ENCODE peak calls at places on chromosomes 4 and X, in eight cellular contexts. One of them, this sample, is unnamed.

GRCh38 chr4:139919513-139919912 is 234.5 kb downstream of the MAML3 start:
- DNase-seq in astrocyte of the cerebellum: peak; percentile 49
- DNase-seq in suprapubic skin: no peak
- DNase-seq in neural crest cell: no peak
- DNase-seq in GM20000: no peak
- DNase-seq in nephron progenitor cell: no peak
- DNase-seq in MCF 10A: no peak
- DNase-seq in progenitor cell of endocrine pancreas: no peak
- DNase-seq in this sample: no peak

GRCh38 chrX:18983711-18984380 is at the start of gene PHKA2:
- DNase-seq in GM20000: no peak
- DNase-seq in progenitor cell of endocrine pancreas: peak; percentile 23
- DNase-seq in neural crest cell: peak; percentile 23
- DNase-seq in astrocyte of the cerebellum: no peak
- DNase-seq in nephron progenitor cell: no peak
- DNase-seq in MCF 10A: peak; percentile 57
- DNase-seq in suprapubic skin: peak; percentile 67
- DNase-seq in this sample: peak; percentile 45

GRCh38 chrX:16828126-16828908 is 41.8 kb downstream of the RBBP7 start:
- DNase-seq in MCF 10A: peak; percentile 88
- DNase-seq in suprapubic skin: no peak
- DNase-seq in astrocyte of the cerebellum: peak; percentile 59
- DNase-seq in nephron progenitor cell: no peak
- DNase-seq in progenitor cell of endocrine pancreas: no peak
- DNase-seq in GM20000: no peak
- DNase-seq in neural crest cell: no peak
- DNase-seq in this sample: no peak

GRCh38 chr4:149885896-149886295 is 70.3 kb upstream of the IQCM start:
- DNase-seq in MCF 10A: no peak
- DNase-seq in progenitor cell of endocrine pancreas: no peak
- DNase-seq in neural crest cell: no peak
- DNase-seq in GM20000: no peak
- DNase-seq in suprapubic skin: no peak
- DNase-seq in nephron progenitor cell: no peak
- DNase-seq in astrocyte of the cerebellum: no peak
- DNase-seq in this sample: no peak

GRCh38 chrX:131734621-131735020 is 190.7 kb downstream of the OR13H1 start:
- DNase-seq in nephron progenitor cell: no peak
- DNase-seq in MCF 10A: peak; percentile 88
- DNase-seq in neural crest cell: no peak
- DNase-seq in GM20000: no peak
- DNase-seq in progenitor cell of endocrine pancreas: no peak
- DNase-seq in suprapubic skin: peak; percentile 80
- DNase-seq in astrocyte of the cerebellum: peak; percentile 74
- DNase-seq in this sample: no peak

GRCh38 chr4:183434264-183435045 is 10.0 kb upstream of the CDKN2AIP start:
- DNase-seq in GM20000: no peak
- DNase-seq in progenitor cell of endocrine pancreas: no peak
- DNase-seq in MCF 10A: no peak
- DNase-seq in neural crest cell: no peak
- DNase-seq in astrocyte of the cerebellum: no peak
- DNase-seq in nephron progenitor cell: no peak
- DNase-seq in suprapubic skin: no peak
- DNase-seq in this sample: no peak

GRCh38 chrX:71095971-71096701 is 485 bp downstream of the FOXO4 start:
- DNase-seq in suprapubic skin: no peak
- DNase-seq in nephron progenitor cell: peak; percentile 22
- DNase-seq in astrocyte of the cerebellum: peak; percentile 2
- DNase-seq in GM20000: peak; percentile 43
- DNase-seq in neural crest cell: no peak
- DNase-seq in progenitor cell of endocrine pancreas: no peak
- DNase-seq in MCF 10A: peak; percentile 34
- DNase-seq in this sample: peak; percentile 12

GRCh38 chrX:71493111-71493613 is 39.7 kb upstream of the OGT start:
- DNase-seq in GM20000: no peak
- DNase-seq in progenitor cell of endocrine pancreas: no peak
- DNase-seq in nephron progenitor cell: no peak
- DNase-seq in MCF 10A: peak; percentile 12
- DNase-seq in suprapubic skin: peak; percentile 64
- DNase-seq in neural crest cell: no peak
- DNase-seq in astrocyte of the cerebellum: no peak
- DNase-seq in this sample: no peak

GRCh38 chrX:45668686-45669443 is 468.2 kb upstream of the DIPK2B start:
- DNase-seq in MCF 10A: peak; percentile 62
- DNase-seq in neural crest cell: no peak
- DNase-seq in nephron progenitor cell: no peak
- DNase-seq in astrocyte of the cerebellum: peak; percentile 72
- DNase-seq in GM20000: no peak
- DNase-seq in suprapubic skin: no peak
- DNase-seq in progenitor cell of endocrine pancreas: no peak
- DNase-seq in this sample: no peak

GRCh38 chr4:21184788-21185187 is 484.5 kb downstream of the PACRGL start:
- DNase-seq in neural crest cell: no peak
- DNase-seq in progenitor cell of endocrine pancreas: no peak
- DNase-seq in GM20000: no peak
- DNase-seq in nephron progenitor cell: no peak
- DNase-seq in MCF 10A: peak; percentile 34
- DNase-seq in suprapubic skin: no peak
- DNase-seq in astrocyte of the cerebellum: no peak
- DNase-seq in this sample: no peak
- TF ChIP-seq CTCF in neural crest cell: peak; percentile 19
- TF ChIP-seq CTCF in progenitor cell of endocrine pancreas: peak; percentile 43
- TF ChIP-seq CTCF in GM20000: no peak
- TF ChIP-seq CTCF in nephron progenitor cell: no peak
- TF ChIP-seq CTCF in MCF 10A: peak; percentile 40
- TF ChIP-seq CTCF in suprapubic skin: no peak
- TF ChIP-seq CTCF in astrocyte of the cerebellum: no peak
- TF ChIP-seq CTCF in this sample: peak; percentile 44

GRCh38 chrX:53022381-53022780 is 26.2 kb upstream of the GPR173 start:
- DNase-seq in suprapubic skin: no peak
- DNase-seq in astrocyte of the cerebellum: no peak
- DNase-seq in neural crest cell: no peak
- DNase-seq in nephron progenitor cell: no peak
- DNase-seq in GM20000: no peak
- DNase-seq in MCF 10A: no peak
- DNase-seq in progenitor cell of endocrine pancreas: no peak
- DNase-seq in this sample: no peak

GRCh38 chrX:53013291-53013690 is 35.3 kb upstream of the GPR173 start:
- DNase-seq in GM20000: no peak
- DNase-seq in progenitor cell of endocrine pancreas: no peak
- DNase-seq in suprapubic skin: no peak
- DNase-seq in astrocyte of the cerebellum: no peak
- DNase-seq in MCF 10A: no peak
- DNase-seq in nephron progenitor cell: no peak
- DNase-seq in neural crest cell: no peak
- DNase-seq in this sample: no peak

DNA sequence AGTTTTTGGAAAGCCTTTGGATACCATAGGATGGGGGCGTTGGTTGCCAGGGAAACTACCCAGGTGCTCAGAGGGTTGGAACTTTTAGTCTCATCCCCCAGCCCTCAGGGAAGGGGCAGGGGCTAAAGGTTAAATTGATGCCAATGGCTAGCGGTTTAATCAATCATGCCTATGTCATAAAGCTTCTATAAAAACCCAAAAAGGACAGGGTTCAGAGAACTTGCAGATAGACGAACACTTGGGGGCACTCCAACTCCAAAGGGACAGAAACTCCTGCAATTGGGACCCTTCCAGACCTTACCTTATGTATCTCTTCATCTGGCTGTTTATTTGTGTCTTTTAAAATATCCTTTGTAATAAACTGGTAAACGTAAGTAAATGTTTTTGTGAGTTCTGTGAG is 30.0 kb upstream of the GPR173 start:
- DNase-seq in neural crest cell: no peak
- DNase-seq in progenitor cell of endocrine pancreas: no peak
- DNase-seq in astrocyte of the cerebellum: no peak
- DNase-seq in MCF 10A: no peak
- DNase-seq in suprapubic skin: no peak
- DNase-seq in nephron progenitor cell: no peak
- DNase-seq in GM20000: no peak
- DNase-seq in this sample: no peak
- TF ChIP-seq CTCF in neural crest cell: no peak
- TF ChIP-seq CTCF in progenitor cell of endocrine pancreas: no peak
- TF ChIP-seq CTCF in astrocyte of the cerebellum: no peak
- TF ChIP-seq CTCF in MCF 10A: no peak
- TF ChIP-seq CTCF in suprapubic skin: no peak
- TF ChIP-seq CTCF in nephron progenitor cell: no peak
- TF ChIP-seq CTCF in GM20000: no peak
- TF ChIP-seq CTCF in this sample: no peak

GRCh38 chrX:24024819-24025740 is 1.9 kb downstream of the KLHL15 start:
- DNase-seq in neural crest cell: peak; percentile 84
- DNase-seq in astrocyte of the cerebellum: peak; percentile 73
- DNase-seq in GM20000: peak; percentile 93
- DNase-seq in nephron progenitor cell: peak; percentile 91
- DNase-seq in suprapubic skin: peak; percentile 90
- DNase-seq in MCF 10A: peak; percentile 83
- DNase-seq in progenitor cell of endocrine pancreas: peak; percentile 89
- DNase-seq in this sample: peak; percentile 83
- TF ChIP-seq CTCF in neural crest cell: peak; percentile 46
- TF ChIP-seq CTCF in astrocyte of the cerebellum: no peak
- TF ChIP-seq CTCF in GM20000: peak; percentile 5
- TF ChIP-seq CTCF in nephron progenitor cell: no peak
- TF ChIP-seq CTCF in suprapubic skin: no peak
- TF ChIP-seq CTCF in MCF 10A: no peak
- TF ChIP-seq CTCF in progenitor cell of endocrine pancreas: peak; percentile 43
- TF ChIP-seq CTCF in this sample: peak; percentile 18

GRCh38 chrX:27591938-27592337 is 1.8 kb downstream of the DCAF8L2 start:
- DNase-seq in MCF 10A: no peak
- DNase-seq in GM20000: no peak
- DNase-seq in suprapubic skin: no peak
- DNase-seq in progenitor cell of endocrine pancreas: no peak
- DNase-seq in neural crest cell: no peak
- DNase-seq in nephron progenitor cell: no peak
- DNase-seq in astrocyte of the cerebellum: no peak
- DNase-seq in this sample: no peak
- TF ChIP-seq CTCF in MCF 10A: no peak
- TF ChIP-seq CTCF in GM20000: no peak
- TF ChIP-seq CTCF in suprapubic skin: no peak
- TF ChIP-seq CTCF in progenitor cell of endocrine pancreas: no peak
- TF ChIP-seq CTCF in neural crest cell: no peak
- TF ChIP-seq CTCF in nephron progenitor cell: no peak
- TF ChIP-seq CTCF in astrocyte of the cerebellum: no peak
- TF ChIP-seq CTCF in this sample: no peak

GRCh38 chr4:178633263-178633662 is 1191.0 kb upstream of the AGA start:
- DNase-seq in nephron progenitor cell: no peak
- DNase-seq in astrocyte of the cerebellum: no peak
- DNase-seq in progenitor cell of endocrine pancreas: no peak
- DNase-seq in suprapubic skin: no peak
- DNase-seq in GM20000: no peak
- DNase-seq in MCF 10A: peak; percentile 12
- DNase-seq in neural crest cell: no peak
- DNase-seq in this sample: no peak
- TF ChIP-seq CTCF in nephron progenitor cell: no peak
- TF ChIP-seq CTCF in astrocyte of the cerebellum: no peak
- TF ChIP-seq CTCF in progenitor cell of endocrine pancreas: peak; percentile 29
- TF ChIP-seq CTCF in suprapubic skin: no peak
- TF ChIP-seq CTCF in GM20000: no peak
- TF ChIP-seq CTCF in MCF 10A: no peak
- TF ChIP-seq CTCF in neural crest cell: peak; percentile 32
- TF ChIP-seq CTCF in this sample: peak; percentile 48

GRCh38 chr4:2284934-2285664 is 23.2 kb upstream of the MXD4 start:
- DNase-seq in astrocyte of the cerebellum: peak; percentile 23
- DNase-seq in progenitor cell of endocrine pancreas: no peak
- DNase-seq in neural crest cell: no peak
- DNase-seq in nephron progenitor cell: no peak
- DNase-seq in GM20000: no peak
- DNase-seq in MCF 10A: peak; percentile 18
- DNase-seq in suprapubic skin: peak; percentile 38
- DNase-seq in this sample: no peak

GRCh38 chr4:2283199-2283711 is 21.3 kb upstream of the MXD4 start:
- DNase-seq in neural crest cell: no peak
- DNase-seq in GM20000: no peak
- DNase-seq in suprapubic skin: no peak
- DNase-seq in astrocyte of the cerebellum: no peak
- DNase-seq in progenitor cell of endocrine pancreas: no peak
- DNase-seq in nephron progenitor cell: no peak
- DNase-seq in MCF 10A: no peak
- DNase-seq in this sample: no peak

GRCh38 chr4:2284161-2284933 is 22.4 kb upstream of the MXD4 start:
- DNase-seq in GM20000: no peak
- DNase-seq in MCF 10A: no peak
- DNase-seq in neural crest cell: no peak
- DNase-seq in astrocyte of the cerebellum: no peak
- DNase-seq in nephron progenitor cell: no peak
- DNase-seq in suprapubic skin: peak; percentile 37
- DNase-seq in progenitor cell of endocrine pancreas: no peak
- DNase-seq in this sample: no peak

GRCh38 chr4:2280531-2281300 is 18.8 kb upstream of the MXD4 start:
- DNase-seq in astrocyte of the cerebellum: no peak
- DNase-seq in suprapubic skin: no peak
- DNase-seq in nephron progenitor cell: no peak
- DNase-seq in GM20000: no peak
- DNase-seq in neural crest cell: no peak
- DNase-seq in MCF 10A: no peak
- DNase-seq in progenitor cell of endocrine pancreas: no peak
- DNase-seq in this sample: no peak

DNA sequence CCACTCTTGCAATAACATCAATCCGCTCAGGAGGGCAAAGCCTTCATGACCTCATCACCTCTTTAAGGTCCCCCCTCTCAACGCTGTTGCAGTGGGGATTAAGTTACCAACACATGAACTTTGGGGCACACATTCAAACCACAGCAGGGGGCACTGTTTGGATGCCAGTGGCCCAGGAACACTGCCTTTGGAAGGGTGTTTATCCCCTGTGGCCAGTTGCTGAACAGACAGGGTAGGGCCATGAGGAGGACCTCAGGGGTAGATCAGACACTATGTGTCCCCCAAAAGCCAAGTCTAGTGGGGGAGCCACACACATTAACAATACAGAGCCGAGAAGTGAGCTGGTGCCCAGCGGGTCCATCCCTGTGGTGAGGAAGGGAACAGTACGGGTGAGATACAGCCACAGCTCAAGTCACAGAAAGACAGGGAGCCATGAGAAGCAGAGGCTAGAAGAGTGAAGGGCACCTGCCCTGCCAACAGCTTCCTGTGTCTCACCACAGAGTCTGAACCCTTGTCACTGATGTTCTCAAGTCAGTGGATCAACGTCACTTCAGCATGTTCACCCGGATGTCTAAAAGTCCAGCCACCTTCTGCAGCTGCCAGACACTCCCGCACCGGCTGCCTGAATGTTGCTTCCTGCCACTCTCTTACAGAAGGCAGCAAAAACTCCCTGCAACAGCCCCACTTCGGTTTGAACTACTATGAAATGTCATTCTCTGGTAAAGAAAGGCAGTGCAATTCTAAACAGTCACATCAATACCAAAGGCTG is 19.9 kb upstream of the MXD4 start:
- DNase-seq in progenitor cell of endocrine pancreas: no peak
- DNase-seq in nephron progenitor cell: no peak
- DNase-seq in GM20000: peak; percentile 67
- DNase-seq in astrocyte of the cerebellum: no peak
- DNase-seq in suprapubic skin: no peak
- DNase-seq in neural crest cell: no peak
- DNase-seq in MCF 10A: peak; percentile 47
- DNase-seq in this sample: no peak
- TF ChIP-seq CTCF in progenitor cell of endocrine pancreas: peak; percentile 19
- TF ChIP-seq CTCF in nephron progenitor cell: no peak
- TF ChIP-seq CTCF in GM20000: no peak
- TF ChIP-seq CTCF in astrocyte of the cerebellum: no peak
- TF ChIP-seq CTCF in suprapubic skin: no peak
- TF ChIP-seq CTCF in neural crest cell: no peak
- TF ChIP-seq CTCF in MCF 10A: peak; percentile 8
- TF ChIP-seq CTCF in this sample: no peak